ENCODE peak calls at places on chromosomes 3 and 15, in seven cellular contexts. One of them, this sample, is unnamed.

GRCh38 chr3:187327827-187328226 is 36.3 kb upstream of the MASP1 start:
- DNase-seq in DMS153: no peak
- DNase-seq in NCI-H510A treated with DMSO at 0.1 percent for 48 hours: no peak
- DNase-seq in brain microvascular endothelial cell: no peak
- DNase-seq in hypothalamus: no peak
- DNase-seq in NCI-H748 treated with DMSO at 0.1 percent for 48 hours: no peak
- DNase-seq in M059J: no peak
- DNase-seq in this sample: no peak

GRCh38 chr3:184322731-184323487 is 8.5 kb downstream of the EIF4G1 start:
- DNase-seq in DMS153: no peak
- DNase-seq in NCI-H510A treated with DMSO at 0.1 percent for 48 hours: no peak
- DNase-seq in brain microvascular endothelial cell: no peak
- DNase-seq in hypothalamus: no peak
- DNase-seq in NCI-H748 treated with DMSO at 0.1 percent for 48 hours: no peak
- DNase-seq in M059J: no peak
- DNase-seq in this sample: no peak

GRCh38 chr3:123652346-123652984 is 67.6 kb upstream of the HACD2 start:
- DNase-seq in DMS153: peak
- DNase-seq in NCI-H510A treated with DMSO at 0.1 percent for 48 hours: peak
- DNase-seq in brain microvascular endothelial cell: peak
- DNase-seq in hypothalamus: peak
- DNase-seq in NCI-H748 treated with DMSO at 0.1 percent for 48 hours: peak
- DNase-seq in M059J: peak
- DNase-seq in this sample: peak

GRCh38 chr3:37967252-37967881 is 23.2 kb upstream of the VILL start:
- DNase-seq in DMS153: no peak
- DNase-seq in NCI-H510A treated with DMSO at 0.1 percent for 48 hours: peak
- DNase-seq in brain microvascular endothelial cell: peak
- DNase-seq in hypothalamus: no peak
- DNase-seq in NCI-H748 treated with DMSO at 0.1 percent for 48 hours: peak
- DNase-seq in M059J: peak
- DNase-seq in this sample: peak

GRCh38 chr15:51727141-51727897 is 10.1 kb downstream of the LYSMD2 start:
- DNase-seq in DMS153: no peak
- DNase-seq in NCI-H510A treated with DMSO at 0.1 percent for 48 hours: no peak
- DNase-seq in brain microvascular endothelial cell: peak
- DNase-seq in hypothalamus: no peak
- DNase-seq in NCI-H748 treated with DMSO at 0.1 percent for 48 hours: no peak
- DNase-seq in M059J: peak
- DNase-seq in this sample: no peak

GRCh38 chr15:90145761-90146160 is 43.5 kb upstream of the IDH2 start:
- DNase-seq in DMS153: no peak
- DNase-seq in NCI-H510A treated with DMSO at 0.1 percent for 48 hours: no peak
- DNase-seq in brain microvascular endothelial cell: no peak
- DNase-seq in hypothalamus: no peak
- DNase-seq in NCI-H748 treated with DMSO at 0.1 percent for 48 hours: no peak
- DNase-seq in M059J: no peak
- DNase-seq in this sample: no peak

GRCh38 chr15:70856177-70856883 is 2.4 kb upstream of the LARP6 start:
- DNase-seq in DMS153: no peak
- DNase-seq in NCI-H510A treated with DMSO at 0.1 percent for 48 hours: no peak
- DNase-seq in brain microvascular endothelial cell: no peak
- DNase-seq in hypothalamus: no peak
- DNase-seq in NCI-H748 treated with DMSO at 0.1 percent for 48 hours: no peak
- DNase-seq in M059J: peak
- DNase-seq in this sample: no peak

GRCh38 chr15:71149645-71150557 is 34.6 kb downstream of the THSD4 start:
- DNase-seq in DMS153: no peak
- DNase-seq in NCI-H510A treated with DMSO at 0.1 percent for 48 hours: no peak
- DNase-seq in brain microvascular endothelial cell: no peak
- DNase-seq in hypothalamus: no peak
- DNase-seq in NCI-H748 treated with DMSO at 0.1 percent for 48 hours: no peak
- DNase-seq in M059J: no peak
- DNase-seq in this sample: no peak

GRCh38 chr3:186217820-186218164 is 108.9 kb upstream of the ETV5 start:
- DNase-seq in DMS153: no peak
- DNase-seq in NCI-H510A treated with DMSO at 0.1 percent for 48 hours: no peak
- DNase-seq in brain microvascular endothelial cell: no peak
- DNase-seq in hypothalamus: no peak
- DNase-seq in NCI-H748 treated with DMSO at 0.1 percent for 48 hours: no peak
- DNase-seq in M059J: peak
- DNase-seq in this sample: no peak

GRCh38 chr3:171598990-171599389 is 138.8 kb upstream of the TNIK start:
- DNase-seq in DMS153: no peak
- DNase-seq in NCI-H510A treated with DMSO at 0.1 percent for 48 hours: no peak
- DNase-seq in brain microvascular endothelial cell: no peak
- DNase-seq in hypothalamus: no peak
- DNase-seq in NCI-H748 treated with DMSO at 0.1 percent for 48 hours: no peak
- DNase-seq in M059J: no peak
- DNase-seq in this sample: no peak

GRCh38 chr3:69488026-69488425 is 102.1 kb upstream of the FRMD4B start:
- DNase-seq in DMS153: no peak
- DNase-seq in NCI-H510A treated with DMSO at 0.1 percent for 48 hours: no peak
- DNase-seq in brain microvascular endothelial cell: no peak
- DNase-seq in hypothalamus: no peak
- DNase-seq in NCI-H748 treated with DMSO at 0.1 percent for 48 hours: no peak
- DNase-seq in M059J: no peak
- DNase-seq in this sample: no peak

GRCh38 chr3:33954956-33955355 is 156.5 kb downstream of the PDCD6IP start:
- DNase-seq in DMS153: no peak
- DNase-seq in NCI-H510A treated with DMSO at 0.1 percent for 48 hours: no peak
- DNase-seq in brain microvascular endothelial cell: peak
- DNase-seq in hypothalamus: no peak
- DNase-seq in NCI-H748 treated with DMSO at 0.1 percent for 48 hours: no peak
- DNase-seq in M059J: no peak
- DNase-seq in this sample: no peak

GRCh38 chr15:56910801-56911200 is 7.6 kb upstream of the TCF12 start:
- DNase-seq in DMS153: no peak
- DNase-seq in NCI-H510A treated with DMSO at 0.1 percent for 48 hours: no peak
- DNase-seq in brain microvascular endothelial cell: no peak
- DNase-seq in hypothalamus: no peak
- DNase-seq in NCI-H748 treated with DMSO at 0.1 percent for 48 hours: no peak
- DNase-seq in M059J: no peak
- DNase-seq in this sample: no peak

GRCh38 chr3:8595252-8595934 is 49.2 kb downstream of the SSUH2 start:
- DNase-seq in DMS153: no peak
- DNase-seq in NCI-H510A treated with DMSO at 0.1 percent for 48 hours: no peak
- DNase-seq in brain microvascular endothelial cell: no peak
- DNase-seq in hypothalamus: no peak
- DNase-seq in NCI-H748 treated with DMSO at 0.1 percent for 48 hours: no peak
- DNase-seq in M059J: no peak
- DNase-seq in this sample: no peak

GRCh38 chr15:62809968-62810260 is 232.6 kb upstream of the TPM1 start:
- DNase-seq in DMS153: no peak
- DNase-seq in NCI-H510A treated with DMSO at 0.1 percent for 48 hours: no peak
- DNase-seq in brain microvascular endothelial cell: no peak
- DNase-seq in hypothalamus: no peak
- DNase-seq in NCI-H748 treated with DMSO at 0.1 percent for 48 hours: no peak
- DNase-seq in M059J: no peak
- DNase-seq in this sample: no peak

GRCh38 chr3:114092151-114093000 is 35.8 kb downstream of the QTRT2 start:
- DNase-seq in DMS153: no peak
- DNase-seq in NCI-H510A treated with DMSO at 0.1 percent for 48 hours: no peak
- DNase-seq in brain microvascular endothelial cell: no peak
- DNase-seq in hypothalamus: no peak
- DNase-seq in NCI-H748 treated with DMSO at 0.1 percent for 48 hours: no peak
- DNase-seq in M059J: no peak
- DNase-seq in this sample: no peak

GRCh38 chr15:78004222-78004727 is 73.2 kb downstream of the TBC1D2B start:
- DNase-seq in DMS153: no peak
- DNase-seq in NCI-H510A treated with DMSO at 0.1 percent for 48 hours: no peak
- DNase-seq in brain microvascular endothelial cell: no peak
- DNase-seq in hypothalamus: no peak
- DNase-seq in NCI-H748 treated with DMSO at 0.1 percent for 48 hours: no peak
- DNase-seq in M059J: no peak
- DNase-seq in this sample: no peak

GRCh38 chr3:194069421-194070219 is 66.3 kb upstream of the HES1 start:
- DNase-seq in DMS153: no peak
- DNase-seq in NCI-H510A treated with DMSO at 0.1 percent for 48 hours: no peak
- DNase-seq in brain microvascular endothelial cell: no peak
- DNase-seq in hypothalamus: no peak
- DNase-seq in NCI-H748 treated with DMSO at 0.1 percent for 48 hours: no peak
- DNase-seq in M059J: peak
- DNase-seq in this sample: no peak

GRCh38 chr3:60431599-60431958 is 819.7 kb downstream of the FHIT start:
- DNase-seq in DMS153: no peak
- DNase-seq in NCI-H510A treated with DMSO at 0.1 percent for 48 hours: no peak
- DNase-seq in brain microvascular endothelial cell: peak
- DNase-seq in hypothalamus: no peak
- DNase-seq in NCI-H748 treated with DMSO at 0.1 percent for 48 hours: no peak
- DNase-seq in M059J: peak
- DNase-seq in this sample: no peak

GRCh38 chr3:139289866-139290524 is 53.8 kb upstream of the MRPS22 start:
- DNase-seq in DMS153: no peak
- DNase-seq in NCI-H510A treated with DMSO at 0.1 percent for 48 hours: no peak
- DNase-seq in brain microvascular endothelial cell: no peak
- DNase-seq in hypothalamus: no peak
- DNase-seq in NCI-H748 treated with DMSO at 0.1 percent for 48 hours: no peak
- DNase-seq in M059J: no peak
- DNase-seq in this sample: no peak

GRCh38 chr15:65731926-65732325 is 60.2 kb downstream of the DENND4A start:
- DNase-seq in DMS153: no peak
- DNase-seq in NCI-H510A treated with DMSO at 0.1 percent for 48 hours: no peak
- DNase-seq in brain microvascular endothelial cell: no peak
- DNase-seq in hypothalamus: no peak
- DNase-seq in NCI-H748 treated with DMSO at 0.1 percent for 48 hours: no peak
- DNase-seq in M059J: no peak
- DNase-seq in this sample: no peak

GRCh38 chr3:525415-525814 is 328.9 kb downstream of the CHL1 start:
- DNase-seq in DMS153: no peak
- DNase-seq in NCI-H510A treated with DMSO at 0.1 percent for 48 hours: no peak
- DNase-seq in brain microvascular endothelial cell: no peak
- DNase-seq in hypothalamus: no peak
- DNase-seq in NCI-H748 treated with DMSO at 0.1 percent for 48 hours: no peak
- DNase-seq in M059J: no peak
- DNase-seq in this sample: no peak

GRCh38 chr15:75065851-75066509 is 42.6 kb downstream of the PPCDC start:
- DNase-seq in DMS153: no peak
- DNase-seq in NCI-H510A treated with DMSO at 0.1 percent for 48 hours: no peak
- DNase-seq in brain microvascular endothelial cell: peak
- DNase-seq in hypothalamus: no peak
- DNase-seq in NCI-H748 treated with DMSO at 0.1 percent for 48 hours: no peak
- DNase-seq in M059J: peak
- DNase-seq in this sample: no peak

GRCh38 chr3:189602471-189602870 is 28.7 kb upstream of the TP63 start:
- DNase-seq in DMS153: no peak
- DNase-seq in NCI-H510A treated with DMSO at 0.1 percent for 48 hours: no peak
- DNase-seq in brain microvascular endothelial cell: no peak
- DNase-seq in hypothalamus: no peak
- DNase-seq in NCI-H748 treated with DMSO at 0.1 percent for 48 hours: no peak
- DNase-seq in M059J: no peak
- DNase-seq in this sample: no peak

GRCh38 chr3:101835676-101836075 is 13.6 kb upstream of the NFKBIZ start:
- DNase-seq in DMS153: no peak
- DNase-seq in NCI-H510A treated with DMSO at 0.1 percent for 48 hours: no peak
- DNase-seq in brain microvascular endothelial cell: no peak
- DNase-seq in hypothalamus: no peak
- DNase-seq in NCI-H748 treated with DMSO at 0.1 percent for 48 hours: no peak
- DNase-seq in M059J: no peak
- DNase-seq in this sample: no peak

GRCh38 chr15:94237903-94238302 is 6.5 kb downstream of the MCTP2 start:
- DNase-seq in DMS153: no peak
- DNase-seq in NCI-H510A treated with DMSO at 0.1 percent for 48 hours: no peak
- DNase-seq in brain microvascular endothelial cell: peak
- DNase-seq in hypothalamus: no peak
- DNase-seq in NCI-H748 treated with DMSO at 0.1 percent for 48 hours: no peak
- DNase-seq in M059J: no peak
- DNase-seq in this sample: no peak

GRCh38 chr15:74420193-74420905 is 13.4 kb downstream of the SEMA7A start:
- DNase-seq in DMS153: no peak
- DNase-seq in NCI-H510A treated with DMSO at 0.1 percent for 48 hours: no peak
- DNase-seq in brain microvascular endothelial cell: no peak
- DNase-seq in hypothalamus: no peak
- DNase-seq in NCI-H748 treated with DMSO at 0.1 percent for 48 hours: no peak
- DNase-seq in M059J: peak
- DNase-seq in this sample: no peak

GRCh38 chr15:75796321-75796720 is 46.9 kb upstream of the UBE2Q2 start:
- DNase-seq in DMS153: no peak
- DNase-seq in NCI-H510A treated with DMSO at 0.1 percent for 48 hours: no peak
- DNase-seq in brain microvascular endothelial cell: no peak
- DNase-seq in hypothalamus: no peak
- DNase-seq in NCI-H748 treated with DMSO at 0.1 percent for 48 hours: no peak
- DNase-seq in M059J: no peak
- DNase-seq in this sample: no peak

GRCh38 chr3:38579551-38580449 is 69.7 kb downstream of the SCN5A start:
- DNase-seq in DMS153: no peak
- DNase-seq in NCI-H510A treated with DMSO at 0.1 percent for 48 hours: no peak
- DNase-seq in brain microvascular endothelial cell: no peak
- DNase-seq in hypothalamus: no peak
- DNase-seq in NCI-H748 treated with DMSO at 0.1 percent for 48 hours: no peak
- DNase-seq in M059J: peak
- DNase-seq in this sample: no peak

GRCh38 chr15:78398076-78398825 is 39.8 kb upstream of the IREB2 start:
- DNase-seq in DMS153: no peak
- DNase-seq in NCI-H510A treated with DMSO at 0.1 percent for 48 hours: no peak
- DNase-seq in brain microvascular endothelial cell: no peak
- DNase-seq in hypothalamus: no peak
- DNase-seq in NCI-H748 treated with DMSO at 0.1 percent for 48 hours: no peak
- DNase-seq in M059J: no peak
- DNase-seq in this sample: no peak